ENCODE peak calls at places on chromosome 3, in six cellular contexts. One of them, this sample, is unnamed.
A peak's percentile ranks its signal among the peaks of the same experiment; 100 is the strongest.

GRCh38 chr3:194485876-194486539 is 794 bp downstream of the ATP13A3 start:
- DNase-seq in mesenchymal stem cell: peak; percentile 66
- DNase-seq in IMR-90: peak; percentile 31
- DNase-seq in neuronal stem cell: no peak
- DNase-seq in H1: no peak
- DNase-seq in trophoblast cell: peak; percentile 19
- DNase-seq in this sample: no peak

GRCh38 chr3:37375184-37376120 is 201.1 kb upstream of the LRRFIP2 start:
- DNase-seq in mesenchymal stem cell: no peak
- DNase-seq in IMR-90: no peak
- DNase-seq in neuronal stem cell: no peak
- DNase-seq in H1: peak; percentile 15
- DNase-seq in trophoblast cell: no peak
- DNase-seq in this sample: peak; percentile 77

GRCh38 chr3:39220551-39221530 is 28.4 kb upstream of the XIRP1 start:
- DNase-seq in mesenchymal stem cell: no peak
- DNase-seq in IMR-90: no peak
- DNase-seq in neuronal stem cell: no peak
- DNase-seq in H1: no peak
- DNase-seq in trophoblast cell: no peak
- DNase-seq in this sample: no peak

GRCh38 chr3:154310840-154311239 is 13.4 kb downstream of the DHX36 start:
- DNase-seq in mesenchymal stem cell: peak; percentile 38
- DNase-seq in IMR-90: peak; percentile 54
- DNase-seq in neuronal stem cell: no peak
- DNase-seq in H1: no peak
- DNase-seq in trophoblast cell: no peak
- DNase-seq in this sample: no peak

GRCh38 chr3:13013994-13014754 is 59.1 kb downstream of the IQSEC1 start:
- DNase-seq in mesenchymal stem cell: no peak
- DNase-seq in IMR-90: no peak
- DNase-seq in neuronal stem cell: no peak
- DNase-seq in H1: no peak
- DNase-seq in trophoblast cell: no peak
- DNase-seq in this sample: no peak

GRCh38 chr3:168250415-168250861 is 154.7 kb upstream of the GOLIM4 start:
- DNase-seq in mesenchymal stem cell: peak; percentile 13
- DNase-seq in IMR-90: peak; percentile 6
- DNase-seq in neuronal stem cell: peak; percentile 26
- DNase-seq in H1: no peak
- DNase-seq in trophoblast cell: no peak
- DNase-seq in this sample: no peak

GRCh38 chr3:72591522-72592421 is 256.5 kb downstream of the SHQ1 start:
- DNase-seq in mesenchymal stem cell: peak; percentile 67
- DNase-seq in IMR-90: peak; percentile 69
- DNase-seq in neuronal stem cell: peak; percentile 68
- DNase-seq in H1: peak; percentile 47
- DNase-seq in trophoblast cell: peak; percentile 96
- DNase-seq in this sample: no peak

GRCh38 chr3:136343873-136344281 is 93.7 kb downstream of the PCCB start:
- DNase-seq in mesenchymal stem cell: peak; percentile 98
- DNase-seq in IMR-90: peak; percentile 98
- DNase-seq in neuronal stem cell: no peak
- DNase-seq in H1: no peak
- DNase-seq in trophoblast cell: peak; percentile 74
- DNase-seq in this sample: no peak

GRCh38 chr3:55488398-55489055 is 1.4 kb upstream of the WNT5A start:
- DNase-seq in mesenchymal stem cell: peak; percentile 89
- DNase-seq in IMR-90: peak; percentile 89
- DNase-seq in neuronal stem cell: peak; percentile 63
- DNase-seq in H1: no peak
- DNase-seq in trophoblast cell: no peak
- DNase-seq in this sample: peak; percentile 54

GRCh38 chr3:71389911-71390573 is 193.5 kb downstream of the FOXP1 start:
- DNase-seq in mesenchymal stem cell: peak; percentile 21
- DNase-seq in IMR-90: peak; percentile 65
- DNase-seq in neuronal stem cell: no peak
- DNase-seq in H1: peak; percentile 29
- DNase-seq in trophoblast cell: no peak
- DNase-seq in this sample: peak; percentile 41

GRCh38 chr3:13861461-13861860 is 18.4 kb downstream of the WNT7A start:
- DNase-seq in mesenchymal stem cell: no peak
- DNase-seq in IMR-90: no peak
- DNase-seq in neuronal stem cell: no peak
- DNase-seq in H1: no peak
- DNase-seq in trophoblast cell: no peak
- DNase-seq in this sample: no peak

GRCh38 chr3:73773228-73773627 is 148.5 kb upstream of the PDZRN3 start:
- DNase-seq in mesenchymal stem cell: no peak
- DNase-seq in IMR-90: no peak
- DNase-seq in neuronal stem cell: no peak
- DNase-seq in H1: no peak
- DNase-seq in trophoblast cell: no peak
- DNase-seq in this sample: no peak

GRCh38 chr3:116757310-116757709 is 47.7 kb downstream of the TUSC7 start:
- DNase-seq in mesenchymal stem cell: no peak
- DNase-seq in IMR-90: no peak
- DNase-seq in neuronal stem cell: no peak
- DNase-seq in H1: no peak
- DNase-seq in trophoblast cell: no peak
- DNase-seq in this sample: no peak

DNA sequence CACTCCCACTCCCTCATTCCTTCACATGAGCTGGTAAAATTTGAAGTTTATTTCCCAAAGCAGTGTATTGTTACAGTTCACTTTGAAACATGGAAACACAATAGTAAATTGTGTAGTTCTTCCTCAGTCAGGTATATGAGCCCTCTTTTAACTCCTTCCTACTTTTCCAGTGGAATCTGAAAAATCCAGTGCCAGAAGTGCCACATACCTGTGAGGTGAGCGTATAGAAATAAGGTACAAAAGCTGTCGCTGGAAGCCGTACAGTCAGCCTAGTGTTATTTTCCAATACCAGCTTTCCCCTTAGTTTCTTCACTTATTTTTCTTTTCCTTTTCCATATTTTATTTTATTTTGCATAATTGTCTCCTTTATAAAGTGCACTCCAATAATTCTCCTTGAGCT is 81.7 kb upstream of the CADM2 start:
- DNase-seq in mesenchymal stem cell: no peak
- DNase-seq in IMR-90: no peak
- DNase-seq in neuronal stem cell: no peak
- DNase-seq in H1: no peak
- DNase-seq in trophoblast cell: no peak
- DNase-seq in this sample: no peak
- H3K14ac ChIP-seq in mesenchymal stem cell: no peak overlapping the region
- H3K14ac ChIP-seq in IMR-90: no peak overlapping the region
- H3K14ac ChIP-seq in neuronal stem cell: no peak overlapping the region
- H3K14ac ChIP-seq in H1: no peak overlapping the region
- H3K14ac ChIP-seq in trophoblast cell: no peak overlapping the region
- H3K14ac ChIP-seq in this sample: no peak overlapping the region

DNA sequence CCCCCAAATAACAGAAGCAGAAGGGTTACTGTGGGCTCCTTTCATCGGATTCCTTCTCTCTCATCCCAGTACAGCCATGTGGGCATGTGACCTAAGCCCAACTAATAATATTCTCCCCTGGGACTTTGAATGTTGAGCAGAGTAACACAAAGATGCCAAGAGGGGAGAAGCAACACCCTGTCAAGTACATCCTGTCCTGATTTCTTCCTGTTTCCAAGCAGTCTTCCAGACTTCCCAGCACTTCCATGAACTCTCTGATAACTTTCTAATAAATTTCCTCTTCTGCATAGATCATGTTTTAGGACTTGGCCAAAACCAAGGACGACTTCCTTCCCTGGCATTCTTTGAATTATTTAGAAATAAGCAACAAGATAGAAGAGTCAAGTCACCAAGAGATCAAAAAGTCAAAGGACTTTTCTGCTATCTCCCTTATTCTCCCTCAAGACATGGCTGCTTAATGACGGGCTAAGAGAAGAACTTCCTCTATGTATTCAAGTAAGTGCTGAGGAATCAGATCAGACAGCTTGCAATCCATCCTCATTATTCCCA is 37.9 kb downstream of the CRYGS start:
- DNase-seq in mesenchymal stem cell: no peak
- DNase-seq in IMR-90: no peak
- DNase-seq in neuronal stem cell: no peak
- DNase-seq in H1: no peak
- DNase-seq in trophoblast cell: no peak
- DNase-seq in this sample: no peak
- H3K27me3 ChIP-seq in mesenchymal stem cell: peaks cover 59% of the 10 kb centered on the region
- H3K27me3 ChIP-seq in IMR-90: peaks cover 33% of the 10 kb centered on the region
- H3K27me3 ChIP-seq in neuronal stem cell: no peaks in the 10 kb centered on the region
- H3K27me3 ChIP-seq in H1: no peaks in the 10 kb centered on the region
- H3K27me3 ChIP-seq in trophoblast cell: no peaks in the 10 kb centered on the region
- H3K27me3 ChIP-seq in this sample: no peaks in the 10 kb centered on the region

GRCh38 chr3:128647307-128647706 is 3.3 kb downstream of the RPN1 start:
- DNase-seq in mesenchymal stem cell: no peak
- DNase-seq in IMR-90: no peak
- DNase-seq in neuronal stem cell: no peak
- DNase-seq in H1: no peak
- DNase-seq in trophoblast cell: no peak
- DNase-seq in this sample: no peak
- H3K14ac ChIP-seq in mesenchymal stem cell: no peak overlapping the region
- H3K14ac ChIP-seq in IMR-90: no peak overlapping the region
- H3K14ac ChIP-seq in neuronal stem cell: no peak overlapping the region
- H3K14ac ChIP-seq in H1: no peak overlapping the region
- H3K14ac ChIP-seq in trophoblast cell: no peak overlapping the region
- H3K14ac ChIP-seq in this sample: no peak overlapping the region

GRCh38 chr3:53728606-53729005 is 117.6 kb downstream of the CHDH start:
- DNase-seq in mesenchymal stem cell: no peak
- DNase-seq in IMR-90: no peak
- DNase-seq in neuronal stem cell: no peak
- DNase-seq in H1: no peak
- DNase-seq in trophoblast cell: no peak
- DNase-seq in this sample: no peak
- H3K27me3 ChIP-seq in mesenchymal stem cell: peaks cover 10% of the 10 kb centered on the region
- H3K27me3 ChIP-seq in IMR-90: peaks cover 2% of the 10 kb centered on the region
- H3K27me3 ChIP-seq in neuronal stem cell: no peaks in the 10 kb centered on the region
- H3K27me3 ChIP-seq in H1: no peaks in the 10 kb centered on the region
- H3K27me3 ChIP-seq in trophoblast cell: no peaks in the 10 kb centered on the region
- H3K27me3 ChIP-seq in this sample: no peaks in the 10 kb centered on the region

DNA sequence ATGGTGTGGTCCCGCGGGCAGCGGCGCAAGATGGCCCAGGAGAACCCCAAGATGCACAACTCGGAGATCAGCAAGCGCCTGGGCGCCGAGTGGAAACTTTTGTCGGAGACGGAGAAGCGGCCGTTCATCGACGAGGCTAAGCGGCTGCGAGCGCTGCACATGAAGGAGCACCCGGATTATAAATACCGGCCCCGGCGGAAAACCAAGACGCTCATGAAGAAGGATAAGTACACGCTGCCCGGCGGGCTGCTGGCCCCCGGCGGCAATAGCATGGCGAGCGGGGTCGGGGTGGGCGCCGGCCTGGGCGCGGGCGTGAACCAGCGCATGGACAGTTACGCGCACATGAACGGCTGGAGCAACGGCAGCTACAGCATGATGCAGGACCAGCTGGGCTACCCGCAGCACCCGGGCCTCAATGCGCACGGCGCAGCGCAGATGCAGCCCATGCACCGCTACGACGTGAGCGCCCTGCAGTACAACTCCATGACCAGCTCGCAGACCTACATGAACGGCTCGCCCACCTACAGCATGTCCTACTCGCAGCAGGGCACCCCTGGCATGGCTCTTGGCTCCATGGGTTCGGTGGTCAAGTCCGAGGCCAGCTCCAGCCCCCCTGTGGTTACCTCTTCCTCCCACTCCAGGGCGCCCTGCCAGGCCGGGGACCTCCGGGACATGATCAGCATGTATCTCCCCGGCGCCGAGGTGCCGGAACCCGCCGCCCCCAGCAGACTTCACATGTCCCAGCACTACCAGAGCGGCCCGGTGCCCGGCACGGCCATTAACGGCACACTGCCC is 977 bp downstream of the SOX2 start:
- DNase-seq in mesenchymal stem cell: peak; percentile 27
- DNase-seq in IMR-90: no peak
- DNase-seq in neuronal stem cell: no peak
- DNase-seq in H1: no peak
- DNase-seq in trophoblast cell: peak; percentile 62
- DNase-seq in this sample: no peak
- H3K14ac ChIP-seq in mesenchymal stem cell: no peak overlapping the region
- H3K14ac ChIP-seq in IMR-90: no peak overlapping the region
- H3K14ac ChIP-seq in neuronal stem cell: peak overlapping the region; percentile 99
- H3K14ac ChIP-seq in H1: no peak overlapping the region
- H3K14ac ChIP-seq in trophoblast cell: no peak overlapping the region
- H3K14ac ChIP-seq in this sample: peak overlapping the region; percentile 95

GRCh38 chr3:192449036-192449435 is 278.3 kb downstream of the FGF12 start:
- DNase-seq in mesenchymal stem cell: no peak
- DNase-seq in IMR-90: no peak
- DNase-seq in neuronal stem cell: no peak
- DNase-seq in H1: no peak
- DNase-seq in trophoblast cell: no peak
- DNase-seq in this sample: no peak
- H3K27me3 ChIP-seq in mesenchymal stem cell: no peaks in the 10 kb centered on the region
- H3K27me3 ChIP-seq in IMR-90: no peaks in the 10 kb centered on the region
- H3K27me3 ChIP-seq in neuronal stem cell: no peaks in the 10 kb centered on the region
- H3K27me3 ChIP-seq in H1: peaks cover 1% of the 10 kb centered on the region
- H3K27me3 ChIP-seq in trophoblast cell: no peaks in the 10 kb centered on the region
- H3K27me3 ChIP-seq in this sample: no peaks in the 10 kb centered on the region

DNA sequence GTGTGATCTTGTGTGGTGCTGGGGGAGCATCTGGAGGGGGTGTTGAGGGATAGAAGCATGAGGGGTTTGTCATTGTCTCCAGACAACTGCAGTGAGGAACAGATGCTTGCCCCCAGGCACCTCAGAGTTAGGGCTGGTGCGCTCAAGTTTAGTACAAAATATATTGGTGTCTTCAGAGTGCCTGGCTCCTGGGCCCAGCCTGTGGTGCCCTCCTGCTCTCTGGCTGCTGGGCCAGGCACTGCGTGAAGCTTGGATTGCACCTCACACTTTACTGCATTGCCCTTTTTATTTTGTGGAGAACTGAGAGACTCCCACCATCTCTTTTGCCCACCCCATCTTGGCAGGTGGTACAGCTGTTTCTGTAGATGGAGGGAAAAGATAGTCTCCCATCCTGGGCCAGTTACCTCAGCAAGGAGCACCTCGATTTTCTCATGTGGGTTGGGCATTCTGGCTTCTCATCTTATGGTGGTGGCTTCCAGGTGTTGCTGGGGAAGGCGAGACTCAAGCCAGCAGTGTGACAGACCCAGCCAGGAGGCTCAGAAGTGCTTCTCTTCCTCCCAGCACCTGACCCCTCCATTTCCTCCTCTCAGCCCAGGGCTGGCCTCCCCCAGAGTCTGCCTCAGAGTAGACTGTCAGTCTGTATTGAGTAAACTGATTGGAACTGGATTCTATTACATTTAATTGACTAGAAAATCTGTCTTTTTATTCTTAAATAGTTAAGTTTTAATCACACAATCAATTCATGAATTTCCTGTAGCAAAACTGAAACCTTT is 140.5 kb downstream of the DNAJB8 start:
- DNase-seq in mesenchymal stem cell: no peak
- DNase-seq in IMR-90: no peak
- DNase-seq in neuronal stem cell: no peak
- DNase-seq in H1: no peak
- DNase-seq in trophoblast cell: no peak
- DNase-seq in this sample: peak; percentile 19
- H3K14ac ChIP-seq in mesenchymal stem cell: no peak overlapping the region
- H3K14ac ChIP-seq in IMR-90: peak overlapping the region; percentile 41
- H3K14ac ChIP-seq in neuronal stem cell: no peak overlapping the region
- H3K14ac ChIP-seq in H1: no peak overlapping the region
- H3K14ac ChIP-seq in trophoblast cell: no peak overlapping the region
- H3K14ac ChIP-seq in this sample: no peak overlapping the region

DNA sequence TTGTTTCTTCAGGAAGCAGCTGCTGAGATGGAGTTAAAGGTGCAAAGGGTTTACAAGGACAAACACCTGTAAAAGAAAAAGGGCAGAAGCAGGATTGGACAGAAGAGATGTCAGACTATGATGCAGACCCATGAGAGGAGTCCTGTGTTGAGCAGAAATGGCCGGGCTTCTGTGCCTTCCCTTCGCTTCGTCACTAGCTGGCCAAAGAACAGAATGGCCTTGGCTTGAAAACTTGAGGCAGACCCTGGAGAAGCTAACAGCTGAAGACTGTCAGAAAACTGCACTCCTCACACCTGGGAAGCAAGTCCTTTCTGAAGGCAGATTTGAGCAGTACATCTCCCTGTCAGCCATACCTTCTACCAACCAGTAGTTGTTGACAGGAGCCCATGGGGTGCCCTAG is 8.4 kb upstream of the NMNAT3 start:
- DNase-seq in mesenchymal stem cell: no peak
- DNase-seq in IMR-90: no peak
- DNase-seq in neuronal stem cell: no peak
- DNase-seq in H1: no peak
- DNase-seq in trophoblast cell: no peak
- DNase-seq in this sample: no peak
- H3K27me3 ChIP-seq in mesenchymal stem cell: peaks cover 49% of the 10 kb centered on the region
- H3K27me3 ChIP-seq in IMR-90: no peaks in the 10 kb centered on the region
- H3K27me3 ChIP-seq in neuronal stem cell: no peaks in the 10 kb centered on the region
- H3K27me3 ChIP-seq in H1: no peaks in the 10 kb centered on the region
- H3K27me3 ChIP-seq in trophoblast cell: no peaks in the 10 kb centered on the region
- H3K27me3 ChIP-seq in this sample: no peaks in the 10 kb centered on the region